ENCODE peak calls at places on chromosomes 2 and 18, in five cellular contexts. M is GM12878, P is K562, R is HepG2, O is A549. A is an unnamed sample.

GRCh38 chr18:45715212-45715780 is 8.7 kb upstream of the SLC14A1 start:
- DNase-seq in M (no peak), P (no peak), R (no peak), O (no peak), A (no peak)

GRCh38 chr2:231640646-231641111 is 48.0 kb downstream of the TEX44 start:
- DNase-seq in M (no peak), P (no peak), R (no peak), O (peak; percentile 60), A (peak; percentile 43)

GRCh38 chr2:171294608-171295007 is 133.9 kb upstream of the TLK1 start:
- DNase-seq in M (no peak), P (no peak), R (no peak), O (no peak), A (no peak)

GRCh38 chr2:149561309-149561926 is 26.2 kb downstream of the MMADHC start:
- DNase-seq in M (no peak), P (peak; percentile 30), R (peak; percentile 35), O (no peak), A (peak; percentile 66)

GRCh38 chr18:63205791-63206252 is 113.7 kb downstream of the BCL2 start:
- DNase-seq in M (no peak), P (no peak), R (no peak), O (no peak), A (no peak)

GRCh38 chr2:28274911-28275685 is 117.6 kb upstream of the FOSL2 start:
- DNase-seq in M (no peak), P (peak; percentile 18), R (no peak), O (peak; percentile 73), A (no peak)

GRCh38 chr2:42328148-42328833 is 32.7 kb downstream of the COX7A2L start:
- DNase-seq in M (no peak), P (peak; percentile 22), R (no peak), O (peak; percentile 36), A (peak; percentile 35)

GRCh38 chr2:173175222-173175621 is 99.6 kb downstream of the MAP3K20 start:
- DNase-seq in M (no peak), P (no peak), R (no peak), O (no peak), A (no peak)

GRCh38 chr2:234823877-234824376 is 127.9 kb upstream of the SH3BP4 start:
- DNase-seq in M (no peak), P (no peak), R (peak; percentile 80), O (peak; percentile 87), A (no peak)

GRCh38 chr2:229340086-229340760 is 69.1 kb upstream of the PID1 start:
- DNase-seq in M (no peak), P (no peak), R (no peak), O (no peak), A (no peak)

GRCh38 chr2:159090514-159091201 is 122.2 kb downstream of the TANC1 start:
- DNase-seq in M (peak; percentile 25), P (no peak), R (no peak), O (peak; percentile 13), A (no peak)

GRCh38 chr2:190376591-190377245 is 31.4 kb upstream of the MFSD6 start:
- DNase-seq in M (no peak), P (no peak), R (no peak), O (no peak), A (no peak)

GRCh38 chr2:61943251-61943650 is 37.8 kb downstream of the COMMD1 start:
- DNase-seq in M (peak; percentile 16), P (no peak), R (no peak), O (no peak), A (no peak)

GRCh38 chr2:178530625-178531142 is 50.4 kb downstream of the PLEKHA3 start:
- DNase-seq in M (peak; percentile 96), P (no peak), R (no peak), O (no peak), A (no peak)

GRCh38 chr2:234203135-234203984 is 152.9 kb downstream of the SPP2 start:
- DNase-seq in M (no peak), P (no peak), R (peak; percentile 70), O (peak; percentile 78), A (no peak)

GRCh38 chr2:7866104-7866503 is 815.8 kb upstream of the ID2 start:
- DNase-seq in M (no peak), P (no peak), R (no peak), O (no peak), A (no peak)

GRCh38 chr2:170013802-170014551 is 164.0 kb upstream of the MYO3B start:
- DNase-seq in M (no peak), P (peak; percentile 93), R (no peak), O (no peak), A (peak; percentile 36)

GRCh38 chr2:212414699-212415309 is 123.8 kb downstream of the ERBB4 start:
- DNase-seq in M (no peak), P (no peak), R (no peak), O (no peak), A (no peak)

GRCh38 chr2:119224391-119224972 is 848 bp downstream of the STEAP3 start:
- DNase-seq in M (no peak), P (no peak), R (no peak), O (no peak), A (no peak)

GRCh38 chr2:128374711-128375413 is 56.2 kb upstream of the HS6ST1 start:
- DNase-seq in M (no peak), P (no peak), R (no peak), O (no peak), A (no peak)

GRCh38 chr2:239267411-239267941 is 133.3 kb downstream of the HDAC4 start:
- DNase-seq in M (peak; percentile 65), P (peak; percentile 69), R (no peak), O (no peak), A (peak; percentile 33)

GRCh38 chr2:240139011-240139441 is 1.4 kb downstream of the OTOS start:
- DNase-seq in M (no peak), P (no peak), R (no peak), O (no peak), A (no peak)

GRCh38 chr2:104919127-104919526 is 65.2 kb downstream of the POU3F3 start:
- DNase-seq in M (no peak), P (no peak), R (peak; percentile 13), O (no peak), A (no peak)

GRCh38 chr2:177551989-177552413 is 159.4 kb downstream of the AGPS start:
- DNase-seq in M (no peak), P (peak; percentile 21), R (no peak), O (no peak), A (peak; percentile 60)

GRCh38 chr18:67525328-67526110 is 9.0 kb upstream of the DSEL start:
- DNase-seq in M (no peak), P (no peak), R (peak; percentile 36), O (peak; percentile 14), A (peak; percentile 61)

GRCh38 chr2:136727973-136728699 is 37.2 kb upstream of the THSD7B start:
- DNase-seq in M (no peak), P (no peak), R (no peak), O (no peak), A (no peak)

DNA sequence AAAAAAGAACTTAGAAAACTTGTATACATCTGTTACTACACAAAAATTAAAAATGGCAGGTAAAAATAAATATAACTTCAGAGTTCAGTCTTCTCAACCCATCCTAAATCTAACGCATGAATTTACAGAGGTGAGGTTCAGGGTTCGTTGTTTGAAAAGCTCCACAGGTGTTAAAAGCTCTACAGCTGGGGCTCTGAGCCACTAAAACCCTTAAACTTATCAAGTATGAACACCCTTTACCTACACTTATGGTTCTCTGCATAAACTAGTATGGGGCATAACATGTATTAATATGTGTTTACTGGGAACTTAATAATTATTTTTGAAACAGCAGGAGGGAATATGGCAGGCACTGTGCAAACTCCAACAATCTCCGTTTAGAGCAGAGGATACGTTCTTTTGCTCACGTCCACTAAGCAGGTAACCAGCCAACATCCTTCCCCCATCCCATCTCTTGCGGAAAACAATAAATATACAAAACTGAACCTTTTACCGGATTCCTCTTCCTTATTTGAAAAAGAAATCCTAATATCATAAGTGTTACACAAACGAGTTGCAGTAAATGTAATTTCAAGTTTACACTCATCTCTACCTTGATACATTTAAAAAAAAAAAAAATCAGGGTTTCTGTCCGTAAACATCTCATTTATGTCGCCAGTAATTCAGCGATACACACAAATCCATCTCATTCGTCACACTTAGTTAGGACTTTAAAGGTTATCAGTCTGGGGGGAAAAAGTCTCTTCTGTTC is 1.3 kb downstream of the PIAS2 start:
- DNase-seq in M (no peak), P (peak; percentile 11), R (no peak), O (no peak), A (no peak)
- TF ChIP-seq JUNB in M (no peak), P (no peak), R (no peak), O (no peak), A (no peak)

DNA sequence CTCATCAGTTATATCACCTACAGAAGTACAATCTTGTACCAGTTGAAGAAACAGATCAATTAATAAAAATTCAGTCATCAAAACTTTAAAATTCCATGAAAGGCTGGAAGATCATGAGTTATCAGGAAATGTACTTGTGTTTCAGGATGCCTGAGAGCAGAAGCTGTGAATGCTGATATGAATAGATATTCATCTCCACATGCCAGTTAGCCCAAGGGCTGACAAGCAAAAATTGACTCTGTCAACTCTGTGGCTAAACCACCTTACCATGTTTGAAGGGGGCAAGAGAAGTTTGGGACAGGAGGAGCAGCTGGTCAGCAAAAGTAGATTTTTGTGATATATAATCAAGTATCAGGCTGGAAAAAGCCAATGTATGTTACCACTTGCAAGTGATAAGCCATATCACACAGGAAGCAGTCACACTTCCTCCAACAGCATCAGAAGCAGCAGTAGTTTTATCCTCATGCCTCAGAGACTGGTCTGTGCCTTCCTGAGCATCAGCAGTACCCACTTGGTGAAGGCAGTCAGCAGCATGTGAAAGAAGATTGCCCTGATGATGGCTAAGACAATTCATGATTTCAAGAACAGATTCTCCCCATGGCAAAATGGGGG is 328.2 kb upstream of the CNTNAP5 start:
- DNase-seq in M (no peak), P (no peak), R (no peak), O (no peak), A (no peak)
- TF ChIP-seq REST in M (no peak), P (no peak), R (no peak), O (no peak), A (no peak)

DNA sequence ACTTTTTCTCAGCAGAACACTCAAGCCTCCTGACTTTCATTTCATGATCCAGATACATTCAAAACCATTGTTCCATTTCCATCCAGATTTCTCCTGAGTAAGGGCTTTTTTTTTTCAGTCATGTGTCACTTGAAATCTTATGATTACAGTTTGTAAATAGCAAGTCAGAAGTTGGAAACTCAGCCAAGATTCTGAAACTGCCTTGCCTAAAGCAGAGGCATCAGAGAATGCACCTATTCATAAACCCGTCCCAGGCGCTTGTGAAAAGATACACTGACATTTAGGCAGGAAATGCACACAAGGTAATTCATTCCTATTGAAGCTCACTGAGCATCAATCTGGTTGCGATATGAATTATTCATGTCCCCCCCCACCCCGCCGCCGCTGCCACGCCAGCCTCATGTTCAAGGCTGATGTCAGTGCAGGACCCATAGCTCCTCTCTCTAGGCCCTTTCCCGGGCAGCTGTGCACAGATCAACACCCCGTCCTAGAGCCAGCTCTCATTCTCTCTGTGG is 30.4 kb upstream of the MGAT4A start:
- DNase-seq in M (no peak), P (no peak), R (peak; percentile 33), O (no peak), A (peak; percentile 17)
- TF ChIP-seq JUNB in M (no peak), P (no peak), R (no peak), O (no peak), A (no peak)

GRCh38 chr18:68666316-68666715 is 48.6 kb downstream of the TMX3 start:
- DNase-seq in M (no peak), P (no peak), R (no peak), O (no peak), A (no peak)
- TF ChIP-seq REST in M (no peak), P (no peak), R (no peak), O (no peak), A (no peak)

A was measured in GM23338.